ENCODE peak calls at places on chromosomes 12 and 14, in eight cellular contexts. W, S, H, U, J, A, E and G are unnamed samples.

GRCh38 chr12:3294481-3294911 is 196.5 kb upstream of the PRMT8 start:
- DNase-seq in U (no peak), H (no peak), E (no peak), A (no peak), J (no peak), S (no peak), W (no peak), G (no peak)

GRCh38 chr12:80317899-80318298 is 126.1 kb upstream of the PTPRQ start:
- DNase-seq in A (no peak), E (no peak), S (no peak), U (no peak), W (no peak), J (no peak), H (peak; percentile 50), G (no peak)

GRCh38 chr14:85471744-85472143 is 58.2 kb upstream of the FLRT2 start:
- DNase-seq in E (no peak), J (peak; percentile 99), A (no peak), S (no peak), U (peak; percentile 21), H (no peak), W (no peak), G (no peak)

GRCh38 chr12:2395352-2395977 is 342.7 kb downstream of the CACNA1C start:
- DNase-seq in A (peak; percentile 86), E (peak; percentile 5), U (peak; percentile 70), H (peak; percentile 80), S (no peak), W (no peak), J (no peak), G (no peak)

GRCh38 chr14:69632154-69632553 is 20.8 kb downstream of the SUSD6 start:
- DNase-seq in H (peak; percentile 36), S (no peak), A (no peak), U (no peak), W (no peak), J (no peak), E (no peak), G (no peak)

GRCh38 chr12:122392411-122392810 is 30.1 kb downstream of the CLIP1 start:
- DNase-seq in H (no peak), S (no peak), J (no peak), W (no peak), A (no peak), E (no peak), U (no peak), G (no peak)

GRCh38 chr12:7495136-7495535 is 8.4 kb downstream of the CD163 start:
- DNase-seq in S (no peak), J (no peak), E (no peak), U (no peak), A (no peak), H (no peak), W (no peak), G (no peak)

GRCh38 chr12:53123578-53124351 is 20.5 kb downstream of the SOAT2 start:
- DNase-seq in U (no peak), H (no peak), A (no peak), S (no peak), J (peak; percentile 51), W (no peak), E (no peak), G (no peak)

GRCh38 chr12:59040651-59041050 is 120.3 kb upstream of the LRIG3 start:
- DNase-seq in W (no peak), U (no peak), A (no peak), E (no peak), H (peak; percentile 84), J (peak; percentile 67), S (no peak), G (no peak)

GRCh38 chr12:6329693-6330045 is 12.2 kb downstream of the TNFRSF1A start:
- DNase-seq in A (no peak), H (no peak), W (no peak), U (no peak), S (no peak), E (no peak), J (no peak), G (no peak)

GRCh38 chr12:38056701-38057689 is 259.6 kb upstream of the ALG10B start:
- DNase-seq in U (no peak), W (no peak), S (no peak), J (no peak), E (no peak), H (no peak), A (no peak), G (no peak)

GRCh38 chr14:100904307-100905019 is 941 bp upstream of the RTL1 start:
- DNase-seq in W (no peak), U (peak; percentile 48), S (no peak), H (peak; percentile 94), E (no peak), A (peak; percentile 77), J (no peak), G (no peak)

GRCh38 chr14:93962701-93963601 is 13.4 kb downstream of the ASB2 start:
- DNase-seq in S (peak; percentile 40), J (no peak), U (no peak), W (peak; percentile 67), E (no peak), H (no peak), A (no peak), G (no peak)

GRCh38 chr12:31323466-31324115 is 2.4 kb downstream of the SINHCAF start:
- DNase-seq in H (no peak), S (peak; percentile 70), E (no peak), W (peak; percentile 67), J (no peak), U (peak; percentile 60), A (peak; percentile 50), G (no peak)

GRCh38 chr14:53187921-53188463 is 34.9 kb upstream of the DDHD1 start:
- DNase-seq in J (no peak), W (no peak), U (no peak), A (no peak), S (no peak), H (no peak), E (no peak), G (no peak)

GRCh38 chr12:120822832-120823503 is 81.2 kb downstream of the SPPL3 start:
- DNase-seq in E (no peak), U (no peak), H (peak; percentile 43), A (peak; percentile 47), S (no peak), W (no peak), J (no peak), G (no peak)

GRCh38 chr12:132495629-132496207 is 5.8 kb downstream of the FBRSL1 start:
- DNase-seq in W (no peak), U (no peak), J (no peak), H (no peak), E (no peak), A (no peak), S (no peak), G (no peak)

GRCh38 chr12:132494294-132495164 is 4.6 kb downstream of the FBRSL1 start:
- DNase-seq in H (no peak), S (no peak), U (no peak), E (no peak), W (no peak), A (no peak), J (no peak), G (no peak)

GRCh38 chr12:132496270-132496669 is 6.3 kb downstream of the FBRSL1 start:
- DNase-seq in U (no peak), S (no peak), E (no peak), A (no peak), W (no peak), H (no peak), J (no peak), G (no peak)

GRCh38 chr12:132493482-132494178 is 3.7 kb downstream of the FBRSL1 start:
- DNase-seq in A (no peak), E (no peak), W (no peak), U (no peak), J (no peak), S (no peak), H (no peak), G (no peak)

DNA sequence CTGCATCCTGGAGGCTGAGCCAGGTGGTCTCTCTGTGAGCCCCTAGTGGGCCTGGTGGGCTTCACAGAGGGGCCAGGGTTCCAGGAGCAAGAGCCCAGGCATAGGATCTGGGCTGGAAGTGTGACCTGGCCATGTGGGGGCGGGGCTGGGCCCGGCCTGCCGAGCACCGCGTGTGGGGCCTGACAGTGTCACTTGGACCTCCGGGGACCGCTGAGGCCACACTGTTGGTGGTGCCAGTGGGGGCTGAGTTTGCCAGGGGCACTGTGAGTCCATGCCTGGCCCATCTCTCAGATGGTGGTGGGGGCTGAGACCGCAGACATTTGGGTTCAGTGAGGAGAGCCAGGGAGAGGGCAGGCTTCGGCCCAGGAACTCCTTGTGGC is 5.2 kb downstream of the FBRSL1 start:
- DNase-seq in J (no peak), W (no peak), A (no peak), E (no peak), U (no peak), S (no peak), H (no peak), G (no peak)
- H3K27ac ChIP-seq in J (no peak overlapping the region), W (no peak overlapping the region), A (no peak overlapping the region), E (no peak overlapping the region), U (no peak overlapping the region), S (no peak overlapping the region), H (no peak overlapping the region), G (no peak overlapping the region)

DNA sequence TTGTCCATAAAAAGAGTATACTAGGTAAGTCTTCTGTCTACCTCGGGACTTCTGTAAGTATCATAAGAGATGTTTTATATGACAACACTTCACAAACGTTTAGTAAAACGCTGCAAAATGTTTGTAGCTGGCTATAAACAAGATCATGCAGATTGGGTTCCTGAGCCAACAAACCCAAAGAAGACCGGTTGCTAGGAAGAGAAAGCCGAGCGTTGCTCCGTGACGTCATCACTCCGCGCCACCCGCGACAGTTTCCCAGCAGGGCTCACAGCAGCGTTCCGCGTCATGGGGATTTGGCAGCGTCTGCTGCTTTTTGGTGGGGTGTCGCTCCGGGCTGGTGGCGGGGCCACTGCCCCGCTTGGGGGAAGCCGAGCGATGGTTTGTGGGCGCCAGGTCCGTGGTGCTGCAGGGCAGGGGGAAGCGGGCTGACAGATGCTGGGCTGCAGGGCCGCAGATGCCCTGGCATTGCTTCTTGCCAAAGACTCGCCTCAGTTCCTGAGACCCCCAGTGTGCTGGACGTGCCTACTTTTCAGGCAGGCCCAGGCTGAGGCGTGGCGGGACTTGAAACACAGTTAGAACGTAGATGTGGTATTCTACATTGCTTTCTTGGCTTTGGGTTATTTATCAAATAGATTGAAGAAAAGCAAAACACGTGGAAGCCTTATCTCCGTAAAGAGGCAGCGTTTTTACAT is at the start of gene NUBPL:
- DNase-seq in U (peak; percentile 96), J (peak; percentile 96), E (peak; percentile 90), W (peak; percentile 98), A (peak; percentile 95), H (peak; percentile 94), S (peak; percentile 97), G (peak; percentile 94)
- H3K27ac ChIP-seq in U (peak within 1 kb of the TSS; percentile 87), J (peak within 1 kb of the TSS; percentile 83), E (peak within 1 kb of the TSS; percentile 89), W (peak within 1 kb of the TSS; percentile 86), A (peak within 1 kb of the TSS; percentile 27), H (no peak within 1 kb of the TSS), S (peak within 1 kb of the TSS; percentile 81), G (peak within 1 kb of the TSS; percentile 75)

DNA sequence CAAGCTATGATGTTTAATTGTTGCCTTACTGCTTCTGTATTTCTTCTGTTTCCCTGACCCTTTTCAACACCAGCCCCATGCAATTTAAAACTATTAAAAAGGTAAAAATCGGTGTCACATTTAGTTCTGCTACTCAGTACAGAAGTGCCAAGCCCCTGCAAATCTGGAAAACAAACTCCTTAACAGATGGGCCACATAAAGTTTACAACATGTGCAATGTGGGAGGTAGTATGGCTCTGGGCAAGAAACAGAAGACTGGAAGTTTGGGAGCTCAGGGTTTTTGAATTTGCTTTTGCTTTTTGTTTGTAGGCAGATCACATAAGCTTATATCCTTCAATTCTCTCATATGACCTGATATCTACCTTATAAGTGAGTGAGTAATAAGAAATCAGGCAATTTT is 404.0 kb upstream of the ATP2B1 start:
- DNase-seq in S (no peak), W (no peak), H (no peak), J (no peak), A (no peak), U (no peak), E (no peak), G (no peak)
- H3K27ac ChIP-seq in S (no peak overlapping the region), W (no peak overlapping the region), H (no peak overlapping the region), J (no peak overlapping the region), A (no peak overlapping the region), U (no peak overlapping the region), E (peak overlapping the region; percentile 58), G (peak overlapping the region; percentile 72)

GRCh38 chr14:77590845-77591506 is 25.5 kb downstream of the SPTLC2 start:
- DNase-seq in U (no peak), A (no peak), J (no peak), E (no peak), H (no peak), S (no peak), W (no peak), G (no peak)
- H3K27ac ChIP-seq in U (no peak overlapping the region), A (no peak overlapping the region), J (no peak overlapping the region), E (no peak overlapping the region), H (no peak overlapping the region), S (no peak overlapping the region), W (no peak overlapping the region), G (no peak overlapping the region)